ENCODE peak calls at places on chromosome 1, in four cellular contexts. H is ELF-1; M is astrocyte of the spinal cord; C is naive thymus-derived CD8-positive, alpha-beta T cell. A is an unnamed sample.
A peak's percentile ranks its signal among the peaks of the same experiment; 100 is the strongest.

GRCh38 chr1:238141295-238141694 is 250.6 kb upstream of the ZP4 start:
- DNase-seq in H (no peak), M (no peak), C (no peak), A (no peak)

GRCh38 chr1:92940541-92940940 is 20.7 kb downstream of the DIPK1A start:
- DNase-seq in H (no peak), M (peak; percentile 41), C (no peak), A (no peak)

GRCh38 chr1:84700065-84700464 is 9.8 kb upstream of the SSX2IP start:
- DNase-seq in H (no peak), M (no peak), C (no peak), A (no peak)

GRCh38 chr1:4256351-4256750 is 356.3 kb upstream of the C1orf174 start:
- DNase-seq in H (no peak), M (no peak), C (no peak), A (no peak)

GRCh38 chr1:172907834-172908326 is 142.9 kb downstream of the TNFSF18 start:
- DNase-seq in H (no peak), M (no peak), C (no peak), A (no peak)

GRCh38 chr1:51661081-51661518 is 44.2 kb downstream of the OSBPL9 start:
- DNase-seq in H (no peak), M (peak; percentile 97), C (no peak), A (no peak)

GRCh38 chr1:104991702-104992101 is 1242.0 kb downstream of the AMY1C start:
- DNase-seq in H (no peak), M (no peak), C (no peak), A (no peak)

GRCh38 chr1:26031196-26031902 is 9.8 kb downstream of the EXTL1 start:
- DNase-seq in H (no peak), M (no peak), C (no peak), A (no peak)

GRCh38 chr1:66624412-66625060 is 90.6 kb downstream of the SGIP1 start:
- DNase-seq in H (no peak), M (peak; percentile 69), C (no peak), A (no peak)